ENCODE peak calls at places on chromosomes 2 and 18, in four cellular contexts. One of them, this sample, is unnamed.

GRCh38 chr2:104944495-104944894 is 90.6 kb downstream of the POU3F3 start:
- DNase-seq in cardiac muscle cell: peak; percentile 32
- DNase-seq in cardiac fibroblast: no peak
- DNase-seq in CD8-positive, alpha-beta memory T cell: no peak
- DNase-seq in this sample: no peak

GRCh38 chr2:38315707-38316333 is 61.3 kb downstream of the ATL2 start:
- DNase-seq in CD8-positive, alpha-beta memory T cell: no peak
- DNase-seq in cardiac muscle cell: peak; percentile 50
- DNase-seq in cardiac fibroblast: peak; percentile 65
- DNase-seq in this sample: no peak

GRCh38 chr2:10901160-10901559 is 10.6 kb upstream of the KCNF1 start:
- DNase-seq in cardiac fibroblast: peak; percentile 20
- DNase-seq in cardiac muscle cell: no peak
- DNase-seq in CD8-positive, alpha-beta memory T cell: no peak
- DNase-seq in this sample: no peak

GRCh38 chr2:237414056-237414661 is at the start of gene COL6A3:
- DNase-seq in cardiac muscle cell: no peak
- DNase-seq in cardiac fibroblast: peak; percentile 97
- DNase-seq in CD8-positive, alpha-beta memory T cell: no peak
- DNase-seq in this sample: no peak

GRCh38 chr2:88563134-88563533 is 64.1 kb downstream of the EIF2AK3 start:
- DNase-seq in CD8-positive, alpha-beta memory T cell: no peak
- DNase-seq in cardiac fibroblast: peak; percentile 82
- DNase-seq in cardiac muscle cell: no peak
- DNase-seq in this sample: no peak

GRCh38 chr2:85981579-85982247 is 92.9 kb upstream of the ST3GAL5 start:
- DNase-seq in cardiac fibroblast: no peak
- DNase-seq in CD8-positive, alpha-beta memory T cell: no peak
- DNase-seq in cardiac muscle cell: no peak
- DNase-seq in this sample: no peak

GRCh38 chr2:145740302-145740701 is 1220.4 kb upstream of the ZEB2 start:
- DNase-seq in CD8-positive, alpha-beta memory T cell: no peak
- DNase-seq in cardiac muscle cell: no peak
- DNase-seq in cardiac fibroblast: peak; percentile 20
- DNase-seq in this sample: no peak

GRCh38 chr2:204265701-204266310 is 279.5 kb upstream of the PARD3B start:
- DNase-seq in cardiac fibroblast: no peak
- DNase-seq in cardiac muscle cell: no peak
- DNase-seq in CD8-positive, alpha-beta memory T cell: no peak
- DNase-seq in this sample: no peak

GRCh38 chr2:174760845-174761473 is 3.3 kb downstream of the CHRNA1 start:
- DNase-seq in CD8-positive, alpha-beta memory T cell: no peak
- DNase-seq in cardiac muscle cell: no peak
- DNase-seq in cardiac fibroblast: no peak
- DNase-seq in this sample: no peak

GRCh38 chr2:216283038-216283900 is 89.0 kb downstream of the MARCHF4 start:
- DNase-seq in cardiac fibroblast: no peak
- DNase-seq in CD8-positive, alpha-beta memory T cell: no peak
- DNase-seq in cardiac muscle cell: peak; percentile 77
- DNase-seq in this sample: no peak

GRCh38 chr2:186129767-186130581 is 356.1 kb upstream of the ZC3H15 start:
- DNase-seq in cardiac fibroblast: peak; percentile 23
- DNase-seq in cardiac muscle cell: no peak
- DNase-seq in CD8-positive, alpha-beta memory T cell: no peak
- DNase-seq in this sample: no peak

GRCh38 chr18:49335677-49336076 is 124.8 kb downstream of the DYM start:
- DNase-seq in CD8-positive, alpha-beta memory T cell: no peak
- DNase-seq in cardiac fibroblast: no peak
- DNase-seq in cardiac muscle cell: no peak
- DNase-seq in this sample: no peak

GRCh38 chr2:44582363-44583008 is 220.7 kb downstream of the CAMKMT start:
- DNase-seq in CD8-positive, alpha-beta memory T cell: no peak
- DNase-seq in cardiac fibroblast: peak; percentile 31
- DNase-seq in cardiac muscle cell: no peak
- DNase-seq in this sample: no peak

GRCh38 chr2:16755377-16755776 is 89.7 kb upstream of the CYRIA start:
- DNase-seq in cardiac muscle cell: no peak
- DNase-seq in CD8-positive, alpha-beta memory T cell: no peak
- DNase-seq in cardiac fibroblast: no peak
- DNase-seq in this sample: no peak

GRCh38 chr2:105287692-105288091 is 41.8 kb downstream of the TGFBRAP1 start:
- DNase-seq in cardiac fibroblast: peak; percentile 48
- DNase-seq in CD8-positive, alpha-beta memory T cell: no peak
- DNase-seq in cardiac muscle cell: peak; percentile 64
- DNase-seq in this sample: no peak

GRCh38 chr2:207226671-207227061 is 60.9 kb upstream of the KLF7 start:
- DNase-seq in cardiac fibroblast: no peak
- DNase-seq in CD8-positive, alpha-beta memory T cell: no peak
- DNase-seq in cardiac muscle cell: no peak
- DNase-seq in this sample: no peak

GRCh38 chr2:220811952-220812570 is 760.0 kb downstream of the EPHA4 start:
- DNase-seq in CD8-positive, alpha-beta memory T cell: no peak
- DNase-seq in cardiac muscle cell: no peak
- DNase-seq in cardiac fibroblast: no peak
- DNase-seq in this sample: no peak

GRCh38 chr2:195280024-195280423 is 377.0 kb upstream of the SLC39A10 start:
- DNase-seq in CD8-positive, alpha-beta memory T cell: no peak
- DNase-seq in cardiac fibroblast: no peak
- DNase-seq in cardiac muscle cell: no peak
- DNase-seq in this sample: no peak

GRCh38 chr2:28134262-28134812 is 243.8 kb downstream of the BABAM2 start:
- DNase-seq in CD8-positive, alpha-beta memory T cell: no peak
- DNase-seq in cardiac fibroblast: peak; percentile 64
- DNase-seq in cardiac muscle cell: no peak
- DNase-seq in this sample: no peak

GRCh38 chr2:179106342-179107178 is 56.6 kb upstream of the CCDC141 start:
- DNase-seq in cardiac muscle cell: no peak
- DNase-seq in CD8-positive, alpha-beta memory T cell: no peak
- DNase-seq in cardiac fibroblast: peak; percentile 93
- DNase-seq in this sample: no peak

GRCh38 chr2:29053223-29053622 is 21.1 kb downstream of the PCARE start:
- DNase-seq in CD8-positive, alpha-beta memory T cell: no peak
- DNase-seq in cardiac fibroblast: no peak
- DNase-seq in cardiac muscle cell: no peak
- DNase-seq in this sample: no peak

GRCh38 chr2:75155115-75155514 is 44.2 kb downstream of the TACR1 start:
- DNase-seq in CD8-positive, alpha-beta memory T cell: no peak
- DNase-seq in cardiac fibroblast: no peak
- DNase-seq in cardiac muscle cell: no peak
- DNase-seq in this sample: peak; percentile 8

GRCh38 chr2:50333501-50334228 is 698.3 kb downstream of the NRXN1 start:
- DNase-seq in cardiac muscle cell: peak; percentile 15
- DNase-seq in CD8-positive, alpha-beta memory T cell: no peak
- DNase-seq in cardiac fibroblast: no peak
- DNase-seq in this sample: no peak

GRCh38 chr2:105403785-105404698 is 5.2 kb upstream of the FHL2 start:
- DNase-seq in cardiac muscle cell: no peak
- DNase-seq in CD8-positive, alpha-beta memory T cell: no peak
- DNase-seq in cardiac fibroblast: peak; percentile 64
- DNase-seq in this sample: no peak

GRCh38 chr2:241232736-241233575 is 44.5 kb downstream of the ANO7 start:
- DNase-seq in cardiac muscle cell: no peak
- DNase-seq in CD8-positive, alpha-beta memory T cell: no peak
- DNase-seq in cardiac fibroblast: no peak
- DNase-seq in this sample: no peak

GRCh38 chr2:54088191-54088634 is 27.2 kb upstream of the ACYP2 start:
- DNase-seq in cardiac fibroblast: peak; percentile 31
- DNase-seq in CD8-positive, alpha-beta memory T cell: no peak
- DNase-seq in cardiac muscle cell: no peak
- DNase-seq in this sample: no peak

GRCh38 chr18:26133652-26134051 is at the start of gene PSMA8:
- DNase-seq in cardiac muscle cell: no peak
- DNase-seq in cardiac fibroblast: peak; percentile 1
- DNase-seq in CD8-positive, alpha-beta memory T cell: peak; percentile 32
- DNase-seq in this sample: no peak

GRCh38 chr2:234670804-234671203 is 173.9 kb upstream of the ARL4C start:
- DNase-seq in cardiac fibroblast: no peak
- DNase-seq in cardiac muscle cell: no peak
- DNase-seq in CD8-positive, alpha-beta memory T cell: no peak
- DNase-seq in this sample: no peak
- H3K4me3 ChIP-seq in cardiac fibroblast: no peak overlapping the region
- H3K4me3 ChIP-seq in cardiac muscle cell: no peak overlapping the region
- H3K4me3 ChIP-seq in CD8-positive, alpha-beta memory T cell: no peak overlapping the region
- H3K4me3 ChIP-seq in this sample: no peak overlapping the region

DNA sequence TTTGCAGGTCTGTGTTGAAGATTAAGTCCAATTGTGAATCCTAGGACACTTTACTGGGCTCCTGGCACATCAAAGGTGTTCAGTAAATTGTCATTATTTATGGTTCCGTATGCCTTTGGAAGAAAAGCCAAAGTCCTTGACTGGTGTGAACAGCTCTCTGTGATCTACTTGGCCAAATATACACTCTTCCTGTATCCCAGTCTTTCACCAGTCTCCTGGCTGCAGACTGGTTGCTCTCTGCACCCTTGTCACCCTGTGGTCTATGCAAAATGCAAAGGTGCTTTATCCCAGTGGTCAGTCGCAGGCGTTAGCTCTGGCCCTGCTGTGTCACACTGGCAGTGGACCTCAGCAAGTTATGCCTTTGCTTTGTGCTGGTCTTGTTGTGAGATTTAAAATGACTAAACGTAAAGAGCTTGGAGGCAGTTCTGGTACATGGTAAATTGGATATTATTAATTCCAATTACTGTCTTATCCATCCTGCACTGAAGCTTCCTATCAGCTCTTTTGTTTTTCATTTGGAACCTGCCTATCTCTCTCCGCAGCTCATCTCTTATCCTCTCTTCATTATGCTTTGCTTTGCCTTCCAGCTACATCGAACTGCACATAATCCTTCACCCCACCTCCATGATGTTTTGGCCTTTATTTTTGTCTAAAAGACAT is 83.1 kb downstream of the MYO1B start:
- DNase-seq in cardiac fibroblast: no peak
- DNase-seq in cardiac muscle cell: no peak
- DNase-seq in CD8-positive, alpha-beta memory T cell: no peak
- DNase-seq in this sample: no peak
- H3K4me3 ChIP-seq in cardiac fibroblast: no peak overlapping the region
- H3K4me3 ChIP-seq in cardiac muscle cell: no peak overlapping the region
- H3K4me3 ChIP-seq in CD8-positive, alpha-beta memory T cell: no peak overlapping the region
- H3K4me3 ChIP-seq in this sample: no peak overlapping the region

DNA sequence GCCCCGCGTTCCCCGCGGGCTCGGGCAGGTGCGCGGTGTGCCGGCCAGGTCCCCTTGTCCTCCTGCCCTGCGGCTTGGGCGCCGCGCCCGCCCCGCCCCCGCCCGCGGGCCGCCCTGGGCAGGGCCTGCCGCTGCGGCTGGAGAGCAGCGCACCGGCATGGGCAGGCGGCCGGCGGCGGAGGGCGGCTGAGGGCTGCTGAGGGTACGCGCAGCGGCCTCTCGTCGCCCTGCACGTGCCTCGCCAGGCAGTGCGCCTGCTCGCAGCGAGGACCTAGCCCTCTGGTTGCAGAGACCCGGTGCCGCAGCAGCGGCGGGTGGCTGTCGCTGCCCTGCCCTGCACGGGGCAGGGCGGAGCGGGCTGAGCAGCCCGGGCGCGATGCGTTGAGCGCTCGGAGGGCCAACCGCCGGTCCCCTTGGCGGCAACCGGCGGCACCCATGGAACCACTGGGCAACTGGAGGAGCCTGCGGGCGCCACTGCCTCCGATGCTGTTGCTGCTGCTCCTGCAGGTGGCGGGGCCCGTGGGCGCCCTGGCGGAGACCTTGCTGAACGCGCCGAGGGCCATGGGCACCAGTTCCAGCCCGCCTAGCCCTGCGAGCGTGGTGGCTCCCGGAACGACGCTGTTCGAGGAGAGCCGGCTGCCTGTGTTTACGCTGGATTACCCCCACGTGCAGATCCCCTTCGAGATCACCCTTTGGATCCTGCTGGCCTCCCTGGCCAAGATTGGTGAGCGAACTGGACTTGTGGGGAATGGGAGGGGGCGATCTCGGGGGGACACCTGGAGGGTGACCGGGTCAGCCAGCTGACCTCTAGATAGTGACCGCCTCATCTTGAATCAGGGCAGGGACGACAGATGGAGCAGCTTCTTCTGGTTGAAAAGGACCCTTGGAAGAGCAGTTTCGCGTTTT is at the start of gene SLC9A2:
- DNase-seq in CD8-positive, alpha-beta memory T cell: no peak
- DNase-seq in cardiac muscle cell: peak; percentile 78
- DNase-seq in cardiac fibroblast: peak; percentile 5
- DNase-seq in this sample: no peak
- H3K4me3 ChIP-seq in CD8-positive, alpha-beta memory T cell: peak within 1 kb of the TSS; percentile 13
- H3K4me3 ChIP-seq in cardiac muscle cell: peak within 1 kb of the TSS; percentile 54
- H3K4me3 ChIP-seq in cardiac fibroblast: peak within 1 kb of the TSS; percentile 16
- H3K4me3 ChIP-seq in this sample: no peak within 1 kb of the TSS

GRCh38 chr2:61419570-61419969 is 51.3 kb downstream of the USP34 start:
- DNase-seq in cardiac fibroblast: no peak
- DNase-seq in cardiac muscle cell: no peak
- DNase-seq in CD8-positive, alpha-beta memory T cell: no peak
- DNase-seq in this sample: no peak
- H3K4me3 ChIP-seq in cardiac fibroblast: no peak overlapping the region
- H3K4me3 ChIP-seq in cardiac muscle cell: no peak overlapping the region
- H3K4me3 ChIP-seq in CD8-positive, alpha-beta memory T cell: no peak overlapping the region
- H3K4me3 ChIP-seq in this sample: no peak overlapping the region

GRCh38 chr2:36596397-36596796 is 1.6 kb downstream of the FEZ2 start:
- DNase-seq in cardiac muscle cell: no peak
- DNase-seq in CD8-positive, alpha-beta memory T cell: no peak
- DNase-seq in cardiac fibroblast: no peak
- DNase-seq in this sample: no peak

GRCh38 chr2:36594849-36595248 is 3.1 kb downstream of the FEZ2 start:
- DNase-seq in cardiac fibroblast: no peak
- DNase-seq in cardiac muscle cell: no peak
- DNase-seq in CD8-positive, alpha-beta memory T cell: no peak
- DNase-seq in this sample: no peak

GRCh38 chr2:36597532-36598377 is at the start of gene FEZ2:
- DNase-seq in cardiac muscle cell: peak; percentile 91
- DNase-seq in cardiac fibroblast: peak; percentile 83
- DNase-seq in CD8-positive, alpha-beta memory T cell: peak; percentile 49
- DNase-seq in this sample: no peak

DNA sequence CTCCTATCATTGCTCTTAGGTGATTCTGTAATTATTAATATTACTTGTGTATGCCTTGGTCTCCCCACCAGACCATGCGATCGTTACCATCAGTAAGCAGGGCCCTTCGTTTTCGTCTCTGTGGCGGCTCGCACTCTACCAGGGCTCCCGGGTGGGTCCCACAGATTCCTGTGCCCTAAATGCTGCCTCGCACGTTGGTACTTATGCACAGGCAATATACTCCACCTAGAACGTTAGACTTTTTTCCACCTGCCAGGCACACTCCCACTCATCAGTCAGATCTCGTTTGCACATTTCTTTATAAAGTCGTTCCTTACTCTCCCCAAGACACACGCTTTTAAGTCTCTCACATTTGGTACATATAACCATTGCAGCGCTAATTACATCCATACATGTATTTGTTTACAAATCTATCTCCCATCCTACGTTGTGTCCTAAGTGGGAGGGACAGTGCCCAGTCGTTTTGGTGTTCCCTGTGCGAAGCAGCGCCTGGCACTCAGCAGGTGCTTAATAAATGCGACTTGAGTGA is 901 bp downstream of the FEZ2 start:
- DNase-seq in CD8-positive, alpha-beta memory T cell: no peak
- DNase-seq in cardiac muscle cell: no peak
- DNase-seq in cardiac fibroblast: no peak
- DNase-seq in this sample: no peak
- H3K4me3 ChIP-seq in CD8-positive, alpha-beta memory T cell: peak overlapping the region; percentile 59
- H3K4me3 ChIP-seq in cardiac muscle cell: peak overlapping the region; percentile 94
- H3K4me3 ChIP-seq in cardiac fibroblast: peak overlapping the region; percentile 76
- H3K4me3 ChIP-seq in this sample: peak overlapping the region; percentile 98